ENCODE peak calls at places on chromosomes 13 and 19, in five cellular contexts. G, Z, C, M and K are unnamed samples.

GRCh38 chr19:51121257-51121656 is 3.4 kb upstream of the SIGLEC9 start:
- DNase-seq in Z (no peak), M (no peak), G (no peak), C (no peak), K (no peak)

GRCh38 chr19:14146789-14147216 is 10.4 kb upstream of the ASF1B start:
- DNase-seq in Z (no peak), G (peak; percentile 81), M (peak; percentile 63), C (no peak), K (peak; percentile 80)

GRCh38 chr19:15210323-15210774 is 9.6 kb upstream of the NOTCH3 start:
- DNase-seq in C (peak; percentile 90), M (no peak), G (peak; percentile 51), Z (no peak), K (peak; percentile 59)

GRCh38 chr13:20702945-20703784 is at the start of gene IL17D:
- DNase-seq in M (no peak), Z (peak; percentile 32), G (no peak), C (no peak), K (no peak)

GRCh38 chr19:38385804-38386257 is 2.0 kb downstream of the GGN start:
- DNase-seq in C (no peak), G (no peak), Z (no peak), M (no peak), K (no peak)

GRCh38 chr13:94269557-94269956 is 209.9 kb downstream of the DCT start:
- DNase-seq in M (no peak), Z (no peak), G (no peak), C (no peak), K (no peak)

GRCh38 chr19:19578241-19578640 is 40.2 kb downstream of the CILP2 start:
- DNase-seq in G (no peak), M (no peak), C (no peak), Z (no peak), K (no peak)

GRCh38 chr19:24069907-24070657 is 16.9 kb upstream of the ZNF254 start:
- DNase-seq in G (peak; percentile 40), M (no peak), Z (no peak), C (no peak), K (no peak)

GRCh38 chr19:41013359-41013758 is 22.3 kb downstream of the CYP2B6 start:
- DNase-seq in Z (no peak), C (no peak), G (no peak), M (no peak), K (no peak)

GRCh38 chr13:97266734-97267417 is 44.7 kb downstream of the MBNL2 start:
- DNase-seq in C (no peak), G (peak; percentile 65), Z (no peak), M (no peak), K (no peak)

GRCh38 chr13:49627831-49628652 is at the start of gene ARL11:
- DNase-seq in C (peak; percentile 72), M (no peak), G (no peak), Z (no peak), K (no peak)

GRCh38 chr19:1259206-1259872 is 9.8 kb upstream of the CIRBP start:
- DNase-seq in C (peak; percentile 70), Z (peak; percentile 73), M (peak; percentile 67), G (peak; percentile 60), K (peak; percentile 51)

GRCh38 chr13:112859817-112860190 is 109.2 kb upstream of the MCF2L start:
- DNase-seq in C (no peak), G (peak; percentile 50), M (no peak), Z (no peak), K (peak; percentile 62)

GRCh38 chr13:49326222-49326917 is 78.6 kb downstream of the CDADC1 start:
- DNase-seq in G (no peak), C (no peak), M (no peak), Z (no peak), K (no peak)

GRCh38 chr19:5504115-5504514 is 48.9 kb downstream of the ZNRF4 start:
- DNase-seq in C (no peak), G (no peak), Z (no peak), M (no peak), K (no peak)

GRCh38 chr13:23810842-23811241 is 78.4 kb downstream of the MIPEP start:
- DNase-seq in C (no peak), M (no peak), Z (no peak), G (no peak), K (no peak)

GRCh38 chr13:25046985-25047660 is 48.8 kb upstream of the PABPC3 start:
- DNase-seq in M (no peak), C (no peak), Z (no peak), G (peak; percentile 49), K (no peak)

GRCh38 chr19:44741841-44742352 is 6.6 kb upstream of the BCL3 start:
- DNase-seq in Z (peak; percentile 100), G (peak; percentile 100), C (peak; percentile 99), M (peak; percentile 99), K (peak; percentile 100)

GRCh38 chr13:29497137-29497654 is 98.3 kb downstream of the SLC7A1 start:
- DNase-seq in G (peak; percentile 65), Z (peak; percentile 47), C (no peak), M (peak; percentile 63), K (peak; percentile 82)

GRCh38 chr13:31699650-31700049 is 39.7 kb upstream of the RXFP2 start:
- DNase-seq in G (no peak), M (no peak), C (no peak), Z (no peak), K (peak; percentile 28)

GRCh38 chr13:112790735-112791641 is 101.2 kb downstream of the ATP11A start:
- DNase-seq in C (no peak), M (peak; percentile 4), Z (no peak), G (peak; percentile 43), K (peak; percentile 23)

GRCh38 chr13:62879071-62879470 is 1463.4 kb upstream of the PCDH20 start:
- DNase-seq in G (peak; percentile 32), Z (no peak), C (no peak), M (no peak), K (peak; percentile 0)

GRCh38 chr13:76992548-76993001 is 694 bp downstream of the CLN5 start:
- DNase-seq in M (peak; percentile 30), G (peak; percentile 14), C (peak; percentile 36), Z (peak; percentile 33), K (peak; percentile 37)

GRCh38 chr13:77779461-77780272 is 82.2 kb downstream of the SLAIN1 start:
- DNase-seq in G (peak; percentile 60), Z (peak; percentile 37), M (no peak), C (peak; percentile 28), K (peak; percentile 92)

GRCh38 chr19:42542791-42543190 is 14.5 kb upstream of the CEACAM1 start:
- DNase-seq in M (no peak), C (no peak), G (no peak), Z (no peak), K (no peak)

GRCh38 chr19:13995017-13995728 is 10.9 kb downstream of the RFX1 start:
- DNase-seq in G (no peak), Z (peak; percentile 90), C (peak; percentile 45), M (no peak), K (peak; percentile 60)

GRCh38 chr13:52085416-52085815 is 43.5 kb downstream of the NEK5 start:
- DNase-seq in C (no peak), M (no peak), G (peak; percentile 59), Z (no peak), K (peak; percentile 68)

GRCh38 chr13:74229242-74229641 is 95.0 kb upstream of the KLF12 start:
- DNase-seq in Z (no peak), C (no peak), G (no peak), M (no peak), K (no peak)

GRCh38 chr19:5127710-5128109 is 158.8 kb downstream of the KDM4B start:
- DNase-seq in G (no peak), M (no peak), Z (no peak), C (no peak), K (no peak)

DNA sequence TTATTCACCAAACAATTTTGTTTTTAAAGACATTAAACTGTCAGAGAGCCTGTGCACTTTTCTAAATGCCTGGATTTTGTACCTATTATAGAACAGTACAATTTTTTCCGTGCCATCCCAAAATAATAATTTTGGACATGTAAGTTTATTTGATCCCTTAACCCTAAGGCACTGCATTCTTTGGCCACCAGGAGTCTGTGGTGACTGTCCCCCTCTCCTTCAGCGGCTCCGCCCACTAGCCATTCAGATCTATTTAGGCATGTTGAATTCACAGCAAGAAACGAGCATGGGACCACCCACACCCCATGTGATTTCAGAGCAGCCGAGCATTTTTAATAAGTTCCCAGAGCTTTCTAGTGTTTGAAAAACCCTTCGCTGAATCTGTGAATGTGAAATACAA is 567.5 kb downstream of the MYO16 start:
- DNase-seq in C (no peak), Z (no peak), G (no peak), M (no peak), K (no peak)
- TF ChIP-seq CTCF in C (no peak), Z (no peak), G (no peak), M (no peak), K (no peak)

GRCh38 chr19:3066482-3067049 is 4.3 kb upstream of the TLE5 start:
- DNase-seq in Z (no peak), C (no peak), M (no peak), G (no peak), K (no peak)
- H3K4me3 ChIP-seq in Z (no peak overlapping the region), C (no peak overlapping the region), M (no peak overlapping the region), G (no peak overlapping the region), K (no peak overlapping the region)

DNA sequence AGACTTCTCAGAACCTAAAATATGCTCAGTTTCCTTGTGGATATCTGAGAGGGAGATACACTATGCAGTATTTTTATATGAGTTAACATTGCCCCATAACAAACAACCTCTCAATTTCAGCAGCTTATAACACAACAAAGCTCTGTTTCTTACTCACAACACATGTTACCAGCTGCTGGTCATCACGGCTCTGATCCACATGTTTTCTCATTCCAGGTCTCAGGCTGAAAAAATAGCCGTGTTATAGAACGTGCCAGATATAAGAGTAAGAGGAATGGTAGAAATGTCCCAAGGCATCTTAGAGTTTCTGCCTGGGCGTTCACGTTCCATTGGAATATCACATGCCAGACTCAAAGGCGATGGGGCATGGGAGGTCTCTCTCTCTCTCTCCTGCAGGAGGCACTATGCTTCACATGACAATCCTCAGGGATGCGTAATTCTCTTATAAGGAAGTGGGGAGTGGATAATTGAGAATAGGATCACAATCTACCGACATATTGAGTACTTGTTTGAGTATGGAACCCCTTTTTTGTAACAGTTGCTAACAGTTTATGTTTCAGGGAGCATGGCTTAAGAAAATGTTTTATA is 246.6 kb downstream of the NHLRC3 start:
- DNase-seq in G (no peak), Z (no peak), C (no peak), M (no peak), K (no peak)
- TF ChIP-seq CTCF in G (peak; percentile 36), Z (no peak), C (no peak), M (no peak), K (peak; percentile 11)

GRCh38 chr13:36417328-36417727 is 15.0 kb upstream of the CCNA1 start:
- DNase-seq in C (no peak), G (no peak), M (no peak), Z (no peak), K (no peak)

GRCh38 chr13:36418022-36418805 is 14.1 kb upstream of the CCNA1 start:
- DNase-seq in C (no peak), M (no peak), G (peak; percentile 92), Z (no peak), K (peak; percentile 89)

GRCh38 chr13:36412736-36413135 is 19.6 kb upstream of the CCNA1 start:
- DNase-seq in C (no peak), M (peak; percentile 54), Z (no peak), G (peak; percentile 68), K (peak; percentile 95)

GRCh38 chr13:36413161-36413560 is 19.1 kb upstream of the CCNA1 start:
- DNase-seq in M (no peak), C (no peak), G (no peak), Z (no peak), K (peak; percentile 57)

DNA sequence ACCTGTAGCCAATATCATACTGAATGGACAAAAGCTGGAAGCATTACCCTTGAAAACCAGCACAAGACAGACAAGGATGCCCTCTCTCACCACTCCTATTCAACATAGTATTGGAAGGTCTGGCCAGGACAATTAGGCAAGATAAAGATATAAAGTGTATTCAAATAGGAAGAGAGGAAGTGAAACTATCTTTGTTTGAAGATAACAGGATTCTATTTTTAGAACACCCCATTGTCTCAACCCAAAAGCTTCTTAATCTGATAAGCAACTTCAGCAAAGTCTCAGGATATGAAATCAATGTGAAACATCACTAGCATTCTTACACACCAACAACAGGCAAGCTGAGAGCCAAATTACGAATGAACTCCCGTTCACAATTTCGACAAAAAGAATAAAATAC is 17.8 kb upstream of the CCNA1 start:
- DNase-seq in Z (no peak), C (no peak), M (no peak), G (no peak), K (no peak)
- H3K4me3 ChIP-seq in Z (no peak overlapping the region), C (no peak overlapping the region), M (no peak overlapping the region), G (no peak overlapping the region), K (no peak overlapping the region)